ENCODE peak calls at places on chromosomes 13 and 19, in six cellular contexts. C is Right ventricle myocardium inferior; M is left cardiac atrium; V is activated CD4-positive, alpha-beta T cell treated with anti-CD3 and anti-CD28 coated beads for 36 hours; Q is naive thymus-derived CD4-positive, alpha-beta T cell; J is activated naive CD8-positive, alpha-beta T cell treated with anti-CD3 and anti-CD28 coated beads, Interleukin-2, amount 50 U/mL, for 24 hours. Z is an unnamed sample.

GRCh38 chr19:50534478-50534877 is 20.8 kb upstream of the ASPDH start:
- ATAC-seq in Q (no peak), V (no peak), J (peak), C (no peak), M (no peak), Z (peak)

GRCh38 chr13:33510350-33510749 is 224.8 kb upstream of the STARD13 start:
- ATAC-seq in J (no peak), C (peak), V (no peak), Q (no peak), M (peak), Z (no peak)

GRCh38 chr19:12000152-12000981 is 35.1 kb downstream of the ZNF433 start:
- ATAC-seq in M (no peak), C (no peak), J (peak), Q (no peak), V (peak), Z (peak)

GRCh38 chr13:107881362-107881761 is 334.0 kb downstream of the LIG4 start:
- ATAC-seq in V (no peak), J (no peak), M (no peak), C (no peak), Q (no peak), Z (no peak)

GRCh38 chr19:48271531-48272151 is 1.8 kb downstream of the ZNF114 start:
- ATAC-seq in C (peak), V (peak), Q (peak), J (peak), M (peak), Z (peak)

GRCh38 chr13:98598043-98598442 is 21.1 kb upstream of the STK24 start:
- ATAC-seq in J (no peak), C (no peak), M (no peak), Q (no peak), V (no peak), Z (no peak)

GRCh38 chr19:46926201-46927071 is 65.6 kb downstream of the ARHGAP35 start:
- ATAC-seq in J (no peak), V (no peak), M (peak), C (peak), Q (no peak), Z (no peak)

GRCh38 chr13:45540195-45540594 is 75.3 kb downstream of the ERICH6B start:
- ATAC-seq in M (no peak), V (no peak), J (no peak), Q (no peak), C (no peak), Z (no peak)

GRCh38 chr13:113880651-113881611 is 17.1 kb upstream of the GAS6 start:
- ATAC-seq in V (peak), J (peak), M (peak), C (peak), Q (peak), Z (peak)

GRCh38 chr19:1224047-1224825 is 13.6 kb downstream of the CBARP start:
- ATAC-seq in Q (no peak), V (no peak), M (no peak), C (no peak), J (no peak), Z (no peak)

GRCh38 chr13:75530536-75530935 is 7.1 kb downstream of the COMMD6 start:
- ATAC-seq in C (no peak), Q (peak), V (peak), M (no peak), J (peak), Z (peak)

GRCh38 chr13:25973576-25973975 is 78.2 kb downstream of the SHISA2 start:
- ATAC-seq in V (peak), J (no peak), Q (peak), C (no peak), M (no peak), Z (peak)

GRCh38 chr19:8213827-8214672 is 4.9 kb downstream of the CERS4 start:
- ATAC-seq in V (no peak), Q (no peak), J (no peak), C (no peak), M (no peak), Z (no peak)

GRCh38 chr13:113774177-113775107 is 15.4 kb downstream of the TMEM255B start:
- ATAC-seq in Q (no peak), J (no peak), C (peak), M (peak), V (no peak), Z (no peak)

GRCh38 chr13:33285420-33286124 is at the start of gene STARD13:
- ATAC-seq in Q (peak), J (peak), V (peak), C (peak), M (peak), Z (peak)

GRCh38 chr13:86445584-86446140 is 646.4 kb upstream of the SLITRK6 start:
- ATAC-seq in M (no peak), C (no peak), Q (no peak), V (no peak), J (no peak), Z (no peak)

GRCh38 chr19:28521614-28522544 is 691.1 kb downstream of the UQCRFS1 start:
- ATAC-seq in M (no peak), V (no peak), C (no peak), J (no peak), Q (no peak), Z (no peak)

GRCh38 chr19:35076657-35077056 is 35.1 kb downstream of the HPN start:
- ATAC-seq in M (no peak), J (no peak), Q (peak), V (no peak), C (no peak), Z (no peak)